ENCODE peak calls at places on chromosomes 1 and 21, in four cellular contexts. O is osteoblast, Q is PC-3, X is gastrocnemius medialis. K is an unnamed sample.

GRCh38 chr1:37473431-37474050 is 839 bp upstream of the ZC3H12A start:
- DNase-seq in O (peak; percentile 92), Q (peak; percentile 31), X (no peak), K (no peak)

GRCh38 chr1:219419860-219420259 is 193.0 kb downstream of the ZC3H11B start:
- DNase-seq in O (no peak), Q (no peak), X (no peak), K (no peak)

GRCh38 chr21:41808094-41808493 is 41.2 kb upstream of the RIPK4 start:
- DNase-seq in O (peak; percentile 48), Q (no peak), X (no peak), K (no peak)

GRCh38 chr1:170661646-170662411 is 2.1 kb upstream of the PRRX1 start:
- DNase-seq in O (peak; percentile 89), Q (no peak), X (peak; percentile 59), K (peak; percentile 25)

GRCh38 chr1:224761245-224761644 is 145.1 kb downstream of the CNIH3 start:
- DNase-seq in O (no peak), Q (no peak), X (no peak), K (no peak)

GRCh38 chr21:37874481-37874880 is 41.8 kb downstream of the KCNJ6 start:
- DNase-seq in O (no peak), Q (no peak), X (no peak), K (no peak)

GRCh38 chr1:65992160-65993046 is 199.7 kb downstream of the PDE4B start:
- DNase-seq in O (no peak), Q (peak; percentile 4), X (no peak), K (no peak)

GRCh38 chr1:55195523-55196233 is 19.5 kb downstream of the USP24 start:
- DNase-seq in O (no peak), Q (no peak), X (no peak), K (no peak)

GRCh38 chr1:172955161-172955821 is 95.5 kb downstream of the TNFSF18 start:
- DNase-seq in O (no peak), Q (peak; percentile 61), X (no peak), K (no peak)

GRCh38 chr1:246106342-246106763 is 400.7 kb downstream of the SMYD3 start:
- DNase-seq in O (no peak), Q (no peak), X (no peak), K (no peak)

GRCh38 chr1:108892356-108893140 is 15.8 kb downstream of the GPSM2 start:
- DNase-seq in O (peak; percentile 34), Q (peak; percentile 22), X (no peak), K (no peak)

GRCh38 chr1:19208710-19209438 is 1.2 kb downstream of the UBR4 start:
- DNase-seq in O (peak; percentile 63), Q (peak; percentile 43), X (no peak), K (no peak)

GRCh38 chr1:244712669-244713068 is 59.7 kb downstream of the DESI2 start:
- DNase-seq in O (no peak), Q (no peak), X (no peak), K (no peak)

GRCh38 chr1:15224259-15224869 is 22.7 kb upstream of the FHAD1 start:
- DNase-seq in O (no peak), Q (no peak), X (no peak), K (no peak)

GRCh38 chr1:111577814-111578213 is 41.8 kb upstream of the RAP1A start:
- DNase-seq in O (no peak), Q (no peak), X (no peak), K (no peak)

GRCh38 chr21:44260791-44261190 is 906 bp downstream of the DNMT3L start:
- DNase-seq in O (peak; percentile 64), Q (no peak), X (no peak), K (no peak)

GRCh38 chr1:152225678-152226077 is 1.7 kb upstream of the HRNR start:
- DNase-seq in O (no peak), Q (peak; percentile 26), X (no peak), K (no peak)

GRCh38 chr1:152224093-152224492 is at the start of gene HRNR:
- DNase-seq in O (no peak), Q (no peak), X (no peak), K (no peak)

GRCh38 chr1:152227310-152227928 is 3.4 kb upstream of the HRNR start:
- DNase-seq in O (peak; percentile 60), Q (peak; percentile 23), X (no peak), K (no peak)

DNA sequence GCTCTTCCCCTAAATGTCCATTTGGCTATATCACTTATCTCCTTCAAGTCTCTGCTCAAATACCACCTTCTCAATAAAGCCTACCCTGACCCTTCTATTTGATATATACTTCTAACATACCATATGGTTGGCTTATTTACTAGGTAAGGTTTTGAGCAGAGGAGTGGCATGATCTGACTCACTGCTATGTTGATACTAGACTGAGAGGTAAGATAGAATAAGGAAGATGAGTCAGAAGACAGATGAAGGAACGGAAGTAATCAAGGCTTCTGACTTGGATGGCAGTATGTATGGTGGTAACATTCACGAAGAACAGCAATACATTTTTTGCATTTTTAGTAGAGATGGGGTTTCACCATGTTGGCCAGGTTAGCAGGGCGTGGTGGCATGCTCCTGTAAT is 4.8 kb upstream of the HRNR start:
- DNase-seq in O (no peak), Q (peak; percentile 65), X (no peak), K (no peak)
- H3K9me3 ChIP-seq in O (no peaks in the 10 kb centered on the region), Q (no peaks in the 10 kb centered on the region), X (no peaks in the 10 kb centered on the region), K (no peaks in the 10 kb centered on the region)

GRCh38 chr1:51898090-51898734 is 19.7 kb upstream of the NRDC start:
- DNase-seq in O (no peak), Q (peak; percentile 88), X (no peak), K (peak; percentile 42)

GRCh38 chr1:51899022-51899421 is 20.5 kb upstream of the NRDC start:
- DNase-seq in O (no peak), Q (no peak), X (no peak), K (no peak)

GRCh38 chr1:51897699-51898031 is 19.1 kb upstream of the NRDC start:
- DNase-seq in O (peak; percentile 71), Q (peak; percentile 94), X (no peak), K (peak; percentile 41)

GRCh38 chr1:51902456-51902855 is 23.9 kb upstream of the NRDC start:
- DNase-seq in O (no peak), Q (no peak), X (no peak), K (no peak)

DNA sequence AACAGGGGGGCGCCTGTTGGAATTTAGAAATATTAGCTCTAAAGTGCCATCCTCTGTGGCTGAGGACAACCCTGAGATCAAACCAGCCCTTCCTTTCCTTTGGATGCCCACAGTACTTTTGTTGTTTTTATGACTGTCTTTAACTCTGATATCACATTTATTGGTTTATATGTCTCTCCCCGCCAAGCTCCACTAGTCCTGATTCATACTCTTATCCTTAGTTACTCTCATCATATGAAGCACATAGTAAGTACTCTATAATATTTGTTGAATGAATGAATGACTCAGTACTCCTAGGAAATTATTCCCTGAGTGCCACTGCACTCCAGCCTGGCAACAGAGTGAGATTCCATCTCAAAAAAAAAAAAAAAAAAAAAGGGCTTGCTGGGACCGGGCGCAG is 22.6 kb upstream of the NRDC start:
- DNase-seq in O (no peak), Q (peak; percentile 46), X (no peak), K (no peak)
- H3K4me3 ChIP-seq in O (no peak overlapping the region), Q (no peak overlapping the region), X (no peak overlapping the region), K (no peak overlapping the region)

DNA sequence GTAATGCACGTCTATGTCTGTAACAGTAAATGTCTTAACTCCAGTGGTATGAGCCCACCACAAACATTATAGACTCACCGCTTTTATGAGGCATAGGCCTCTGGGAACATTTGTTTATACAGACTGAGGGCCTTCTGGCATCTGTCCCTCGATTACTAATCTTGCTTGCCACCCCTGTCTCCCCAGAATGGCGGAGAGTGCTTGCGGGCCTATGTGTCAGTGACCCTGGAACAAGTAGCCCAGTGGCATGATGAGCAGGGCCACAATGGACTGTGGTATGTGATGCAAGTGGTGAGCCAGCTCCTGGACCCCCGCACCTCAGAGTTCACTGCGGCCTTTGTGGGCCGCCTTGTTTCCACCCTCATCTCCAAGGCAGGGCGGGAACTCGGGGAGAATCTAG is 18.3 kb upstream of the SHISA4 start:
- DNase-seq in O (peak; percentile 86), Q (no peak), X (no peak), K (no peak)
- H3K36me3 ChIP-seq in O (peaks cover 81% of the 10 kb centered on the region), Q (peaks cover 32% of the 10 kb centered on the region), X (no peaks in the 10 kb centered on the region), K (peaks cover 93% of the 10 kb centered on the region)

GRCh38 chr1:179298952-179299351 is 5.4 kb downstream of the SOAT1 start:
- DNase-seq in O (no peak), Q (no peak), X (no peak), K (no peak)

GRCh38 chr1:179296356-179296755 is 2.8 kb downstream of the SOAT1 start:
- DNase-seq in O (no peak), Q (no peak), X (no peak), K (no peak)

GRCh38 chr1:179295356-179295755 is 1.8 kb downstream of the SOAT1 start:
- DNase-seq in O (peak; percentile 65), Q (no peak), X (no peak), K (no peak)

GRCh38 chr1:179300112-179300511 is 6.5 kb downstream of the SOAT1 start:
- DNase-seq in O (no peak), Q (no peak), X (no peak), K (no peak)

DNA sequence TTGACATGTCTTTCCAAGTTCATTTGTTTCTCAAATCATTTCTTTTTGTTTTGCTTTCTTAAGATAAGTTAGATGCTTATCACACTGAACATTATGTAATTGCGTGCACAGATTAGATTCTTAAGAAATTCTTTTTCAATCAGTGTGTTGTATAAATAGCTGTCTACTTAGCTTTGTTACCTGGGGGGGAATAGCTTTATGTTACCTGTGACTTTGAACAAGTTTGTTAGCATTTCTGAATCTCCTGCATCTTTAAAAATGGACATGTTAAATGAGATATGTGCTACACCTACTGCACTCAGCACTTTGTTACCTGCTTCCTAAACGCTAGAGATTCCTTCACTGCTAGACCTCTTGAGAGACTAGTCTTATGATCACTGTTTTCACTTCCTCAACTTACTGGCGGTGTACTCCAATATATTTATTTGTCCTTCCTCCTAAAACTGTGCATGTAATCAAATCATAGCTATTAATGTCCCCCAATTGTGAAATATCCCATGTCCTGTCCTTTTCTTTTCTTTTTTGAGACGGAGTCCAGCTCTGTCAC is 3.3 kb downstream of the SOAT1 start:
- DNase-seq in O (no peak), Q (no peak), X (no peak), K (no peak)
- H3K9me3 ChIP-seq in O (no peaks in the 10 kb centered on the region), Q (no peaks in the 10 kb centered on the region), X (no peaks in the 10 kb centered on the region), K (no peaks in the 10 kb centered on the region)

GRCh38 chr1:230212405-230212936 is 145.4 kb downstream of the GALNT2 start:
- DNase-seq in O (no peak), Q (no peak), X (peak; percentile 37), K (no peak)
- H3K4me3 ChIP-seq in O (no peak overlapping the region), Q (no peak overlapping the region), X (no peak overlapping the region), K (no peak overlapping the region)

GRCh38 chr1:180185281-180185680 is 30.6 kb downstream of the QSOX1 start:
- DNase-seq in O (peak; percentile 36), Q (no peak), X (no peak), K (no peak)

GRCh38 chr1:180184041-180184440 is 29.4 kb downstream of the QSOX1 start:
- DNase-seq in O (peak; percentile 27), Q (no peak), X (peak; percentile 4), K (no peak)

GRCh38 chr1:180181996-180182675 is 27.5 kb downstream of the QSOX1 start:
- DNase-seq in O (peak; percentile 42), Q (no peak), X (peak; percentile 8), K (no peak)

GRCh38 chr1:180182721-180183311 is 28.1 kb downstream of the QSOX1 start:
- DNase-seq in O (peak; percentile 66), Q (no peak), X (peak; percentile 7), K (no peak)

GRCh38 chr1:180183426-180183825 is 28.8 kb downstream of the QSOX1 start:
- DNase-seq in O (no peak), Q (no peak), X (peak; percentile 4), K (no peak)
- H3K36me3 ChIP-seq in O (peaks cover 94% of the 10 kb centered on the region), Q (peaks cover 58% of the 10 kb centered on the region), X (no peaks in the 10 kb centered on the region), K (peaks cover 68% of the 10 kb centered on the region)

GRCh38 chr1:143661418-143662120 is 310.2 kb downstream of the FAM72C start:
- DNase-seq in O (no peak), Q (no peak), X (no peak), K (peak; percentile 14)
- H3K9me3 ChIP-seq in O (no peaks in the 10 kb centered on the region), Q (no peaks in the 10 kb centered on the region), X (no peaks in the 10 kb centered on the region), K (no peaks in the 10 kb centered on the region)